ENCODE peak calls at places on chromosomes 1 and 21, in four cellular contexts. One of them, this sample, is unnamed. For H3K9me3, the result is how much of the 10 kb centered on the place peaks cover.

GRCh38 chr1:107433635-107434378 is 293.0 kb downstream of the NTNG1 start:
- DNase-seq in mammary epithelial cell: no peak
- DNase-seq in fibroblast of lung: no peak
- DNase-seq in IMR-90: no peak
- DNase-seq in this sample: no peak

GRCh38 chr21:42047821-42048613 is 23.1 kb upstream of the UMODL1 start:
- DNase-seq in fibroblast of lung: peak
- DNase-seq in IMR-90: peak
- DNase-seq in mammary epithelial cell: peak
- DNase-seq in this sample: no peak

GRCh38 chr1:56438901-56439551 is 140.3 kb downstream of the PLPP3 start:
- DNase-seq in fibroblast of lung: no peak
- DNase-seq in mammary epithelial cell: no peak
- DNase-seq in IMR-90: no peak
- DNase-seq in this sample: peak

GRCh38 chr1:109890115-109890953 is 20.3 kb upstream of the CSF1 start:
- DNase-seq in IMR-90: no peak
- DNase-seq in mammary epithelial cell: no peak
- DNase-seq in fibroblast of lung: no peak
- DNase-seq in this sample: peak

GRCh38 chr1:27634166-27634981 is 611 bp downstream of the FGR start:
- DNase-seq in fibroblast of lung: no peak
- DNase-seq in IMR-90: no peak
- DNase-seq in mammary epithelial cell: no peak
- DNase-seq in this sample: no peak

GRCh38 chr1:193480755-193481154 is 294.3 kb upstream of the B3GALT2 start:
- DNase-seq in mammary epithelial cell: no peak
- DNase-seq in IMR-90: no peak
- DNase-seq in fibroblast of lung: no peak
- DNase-seq in this sample: no peak

GRCh38 chr1:157314408-157314807 is 176.2 kb upstream of the ETV3 start:
- DNase-seq in IMR-90: no peak
- DNase-seq in fibroblast of lung: no peak
- DNase-seq in mammary epithelial cell: no peak
- DNase-seq in this sample: no peak

GRCh38 chr1:192067360-192067759 is 90.9 kb upstream of the RGS18 start:
- DNase-seq in fibroblast of lung: no peak
- DNase-seq in IMR-90: peak
- DNase-seq in mammary epithelial cell: no peak
- DNase-seq in this sample: no peak

GRCh38 chr21:44057055-44057454 is 44.9 kb downstream of the TRAPPC10 start:
- DNase-seq in fibroblast of lung: no peak
- DNase-seq in IMR-90: no peak
- DNase-seq in mammary epithelial cell: no peak
- DNase-seq in this sample: no peak

GRCh38 chr1:205800470-205800869 is 12.5 kb downstream of the SLC41A1 start:
- DNase-seq in fibroblast of lung: no peak
- DNase-seq in mammary epithelial cell: no peak
- DNase-seq in IMR-90: no peak
- DNase-seq in this sample: no peak

GRCh38 chr1:215201301-215201700 is 118.8 kb downstream of the KCNK2 start:
- DNase-seq in IMR-90: no peak
- DNase-seq in mammary epithelial cell: no peak
- DNase-seq in fibroblast of lung: no peak
- DNase-seq in this sample: no peak

GRCh38 chr21:43918385-43918947 is 53.4 kb downstream of the AGPAT3 start:
- DNase-seq in fibroblast of lung: no peak
- DNase-seq in mammary epithelial cell: no peak
- DNase-seq in IMR-90: no peak
- DNase-seq in this sample: no peak

GRCh38 chr1:94539496-94539895 is 2.1 kb downstream of the F3 start:
- DNase-seq in IMR-90: peak
- DNase-seq in fibroblast of lung: no peak
- DNase-seq in mammary epithelial cell: peak
- DNase-seq in this sample: no peak

GRCh38 chr1:90959352-90960206 is 62.3 kb downstream of the ZNF644 start:
- DNase-seq in fibroblast of lung: peak
- DNase-seq in IMR-90: peak
- DNase-seq in mammary epithelial cell: peak
- DNase-seq in this sample: no peak

GRCh38 chr1:51415963-51416362 is 85.6 kb upstream of the TTC39A start:
- DNase-seq in fibroblast of lung: no peak
- DNase-seq in mammary epithelial cell: no peak
- DNase-seq in IMR-90: no peak
- DNase-seq in this sample: no peak

GRCh38 chr1:109528296-109528695 is 11.4 kb upstream of the GPR61 start:
- DNase-seq in IMR-90: no peak
- DNase-seq in fibroblast of lung: no peak
- DNase-seq in mammary epithelial cell: no peak
- DNase-seq in this sample: no peak

GRCh38 chr21:34367320-34367935 is 3.6 kb downstream of the KCNE2 start:
- DNase-seq in IMR-90: peak
- DNase-seq in mammary epithelial cell: peak
- DNase-seq in fibroblast of lung: peak
- DNase-seq in this sample: peak

GRCh38 chr21:27802816-27803475 is 836.1 kb upstream of the ADAMTS5 start:
- DNase-seq in mammary epithelial cell: peak
- DNase-seq in IMR-90: peak
- DNase-seq in fibroblast of lung: peak
- DNase-seq in this sample: peak

DNA sequence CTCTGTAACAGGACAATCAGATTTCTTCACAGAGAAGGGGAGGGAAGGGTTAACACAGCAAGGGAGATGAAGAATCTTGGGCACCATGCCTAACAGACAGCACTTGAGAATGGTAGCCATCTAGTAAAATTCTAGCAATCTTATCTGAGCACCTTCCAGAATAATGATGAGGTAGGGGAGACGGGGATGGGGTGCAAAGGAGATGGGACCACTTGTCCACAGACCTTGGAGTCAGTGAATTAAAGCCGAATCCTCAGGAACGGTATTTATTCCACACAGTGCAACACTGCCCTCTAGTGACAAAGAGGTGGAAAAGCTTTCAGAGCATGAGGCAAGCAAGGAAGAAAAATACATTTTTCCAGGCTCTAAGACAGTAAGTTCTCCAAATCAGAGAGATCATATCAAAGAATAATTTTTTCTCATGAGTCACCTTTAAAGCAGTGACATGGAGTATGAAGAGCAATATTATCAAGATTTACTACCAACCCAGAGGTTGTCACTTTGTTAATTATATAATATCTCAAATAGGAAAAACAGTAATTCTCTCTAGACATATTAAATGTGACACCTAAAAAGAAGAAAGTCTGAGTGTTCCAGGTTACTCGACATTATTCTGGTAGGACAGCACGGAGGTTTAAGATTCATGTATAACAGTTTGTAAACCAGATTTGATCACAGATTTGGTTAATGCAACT is 43.3 kb upstream of the LPAR3 start:
- DNase-seq in IMR-90: peak
- DNase-seq in fibroblast of lung: peak
- DNase-seq in mammary epithelial cell: peak
- DNase-seq in this sample: peak
- H2AFZ ChIP-seq in IMR-90: no peak
- H2AFZ ChIP-seq in fibroblast of lung: no peak
- H2AFZ ChIP-seq in mammary epithelial cell: no peak
- H2AFZ ChIP-seq in this sample: no peak

DNA sequence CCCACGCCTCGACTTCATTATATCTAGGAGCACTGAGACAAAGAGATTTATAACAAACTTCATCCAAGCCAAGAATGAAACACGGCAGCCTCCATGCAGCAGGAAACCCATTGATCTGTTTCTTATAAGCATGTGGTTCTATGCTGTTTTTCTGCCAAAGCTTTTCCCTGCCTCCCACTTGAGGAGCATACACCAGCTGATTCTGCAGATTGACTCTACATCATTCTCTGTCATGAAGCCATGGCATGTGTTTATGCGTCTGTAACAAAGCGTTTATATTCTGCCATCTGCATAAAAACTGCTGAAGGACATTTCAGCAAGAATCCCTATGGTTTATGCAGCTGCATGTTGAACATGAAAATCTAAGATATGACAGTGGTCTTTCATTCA is 102.0 kb downstream of the CYYR1 start:
- DNase-seq in fibroblast of lung: peak
- DNase-seq in IMR-90: no peak
- DNase-seq in mammary epithelial cell: no peak
- DNase-seq in this sample: no peak
- H3K9me3 ChIP-seq in fibroblast of lung: under half
- H3K9me3 ChIP-seq in IMR-90: under half
- H3K9me3 ChIP-seq in mammary epithelial cell: under half
- H3K9me3 ChIP-seq in this sample: under half

DNA sequence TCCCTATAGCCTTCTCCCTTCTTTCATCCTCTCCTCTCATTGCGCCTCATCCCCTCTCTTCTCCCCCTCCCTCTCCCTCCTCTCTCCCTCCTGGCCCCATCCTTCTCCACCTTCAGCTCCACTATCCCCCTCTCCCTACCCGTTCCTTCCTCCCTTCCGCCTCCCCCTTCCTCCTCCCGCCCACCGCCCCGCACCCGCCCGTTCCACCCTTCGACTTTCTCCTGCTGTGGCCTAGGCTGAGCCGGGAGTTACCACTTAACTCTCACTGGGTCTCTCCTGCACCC is 1.6 kb downstream of the NPR1 start:
- DNase-seq in mammary epithelial cell: no peak
- DNase-seq in fibroblast of lung: no peak
- DNase-seq in IMR-90: no peak
- DNase-seq in this sample: no peak
- H3K9ac ChIP-seq in mammary epithelial cell: no peak
- H3K9ac ChIP-seq in fibroblast of lung: no peak
- H3K9ac ChIP-seq in IMR-90: no peak
- H3K9ac ChIP-seq in this sample: no peak

DNA sequence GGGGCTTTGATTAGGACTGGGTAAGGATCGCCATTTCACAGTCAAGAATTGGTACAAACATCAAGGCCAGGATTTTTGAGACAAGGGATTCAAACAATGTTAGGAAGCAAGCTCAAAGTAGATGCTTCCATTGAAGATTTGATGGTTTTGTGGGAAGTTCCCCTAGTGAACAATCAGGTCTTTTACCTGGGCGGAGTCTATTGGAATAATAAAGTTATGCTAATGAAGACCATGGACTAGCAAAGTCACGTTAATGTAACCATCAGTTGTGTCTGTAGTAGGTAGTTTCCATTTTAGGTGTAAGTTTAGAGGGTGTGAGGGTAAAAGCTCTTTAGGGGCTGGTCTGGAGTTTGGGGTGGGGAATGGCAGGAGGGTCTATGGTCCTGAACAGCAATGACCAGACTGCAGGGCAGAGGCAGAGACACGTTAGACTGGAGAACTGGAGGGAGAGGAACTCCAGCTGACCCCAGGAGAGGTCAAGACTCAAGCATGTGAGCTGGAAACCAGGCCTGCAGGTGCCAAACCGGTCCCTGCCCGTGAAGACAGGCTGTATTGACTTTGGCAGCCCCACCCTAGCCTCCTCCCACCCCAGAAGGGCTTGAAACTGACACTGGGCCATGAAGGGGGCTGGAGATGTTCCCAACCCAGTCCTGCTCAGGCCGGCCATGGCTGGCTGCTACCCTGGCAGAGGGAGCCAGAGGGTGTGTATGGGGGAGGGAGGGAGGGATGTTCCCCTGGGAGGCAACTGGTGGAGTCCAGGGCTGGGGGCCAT is 36.0 kb upstream of the GPR37L1 start:
- DNase-seq in mammary epithelial cell: no peak
- DNase-seq in IMR-90: no peak
- DNase-seq in fibroblast of lung: no peak
- DNase-seq in this sample: no peak
- H2AFZ ChIP-seq in mammary epithelial cell: no peak
- H2AFZ ChIP-seq in IMR-90: no peak
- H2AFZ ChIP-seq in fibroblast of lung: no peak
- H2AFZ ChIP-seq in this sample: no peak

DNA sequence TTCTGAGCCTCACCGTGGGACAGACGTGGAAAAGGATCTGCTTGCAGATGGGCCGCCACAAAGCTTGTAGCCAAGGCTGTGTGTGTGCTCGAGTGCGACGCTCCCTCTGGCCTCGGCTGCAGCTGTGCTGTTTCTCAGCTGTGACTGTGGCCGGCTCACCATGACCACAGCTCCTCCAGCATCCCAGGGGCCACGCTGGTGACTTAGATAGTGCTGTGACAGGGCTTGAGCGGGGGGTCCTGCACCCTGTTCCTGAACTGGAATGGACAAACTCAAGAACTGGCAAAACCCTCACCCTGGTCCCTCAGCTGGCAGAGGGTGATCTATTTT is 17.4 kb upstream of the ACTRT2 start:
- DNase-seq in fibroblast of lung: no peak
- DNase-seq in IMR-90: no peak
- DNase-seq in mammary epithelial cell: no peak
- DNase-seq in this sample: no peak
- H3K9me3 ChIP-seq in fibroblast of lung: under half
- H3K9me3 ChIP-seq in IMR-90: half or more
- H3K9me3 ChIP-seq in mammary epithelial cell: under half
- H3K9me3 ChIP-seq in this sample: half or more

DNA sequence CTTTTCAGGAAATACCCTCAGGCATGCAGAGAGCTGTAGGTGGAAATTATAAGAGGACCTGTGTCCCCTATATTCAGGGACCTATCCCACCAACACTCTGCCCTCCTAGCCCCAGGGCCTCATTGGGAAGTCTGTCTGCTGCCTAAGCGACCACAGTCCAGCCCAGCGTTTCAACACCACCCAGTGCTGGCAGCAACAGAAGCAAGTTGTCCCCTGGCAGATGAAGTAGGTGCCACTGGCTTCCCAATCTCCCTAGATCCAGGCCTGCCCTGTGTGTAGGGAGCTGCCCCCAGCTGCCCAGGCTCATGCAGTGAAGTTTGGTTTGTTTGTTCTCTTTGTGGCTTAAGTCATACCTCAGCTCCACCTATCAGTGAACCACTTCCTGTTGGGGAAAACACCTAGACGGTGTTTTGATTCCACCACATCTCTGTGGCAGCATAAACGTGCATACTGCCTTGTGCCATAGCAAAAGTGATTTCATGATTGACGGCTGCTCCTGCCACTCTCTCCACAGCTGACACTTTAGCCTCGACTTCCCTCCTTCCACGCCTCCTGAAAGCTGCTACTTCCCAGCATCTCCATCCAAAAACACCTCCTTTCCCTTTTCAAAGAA is 8.1 kb upstream of the LEFTY1 start:
- DNase-seq in mammary epithelial cell: peak
- DNase-seq in fibroblast of lung: no peak
- DNase-seq in IMR-90: peak
- DNase-seq in this sample: no peak
- H3K9ac ChIP-seq in mammary epithelial cell: no peak
- H3K9ac ChIP-seq in fibroblast of lung: no peak
- H3K9ac ChIP-seq in IMR-90: no peak
- H3K9ac ChIP-seq in this sample: no peak

This sample was measured in trophoblast cell.